ENCODE peak calls at places on chromosomes 13 and 19, in five cellular contexts. V is tibial nerve, F is A549, E is HFFc6, R is left ventricle myocardium inferior. U is an unnamed sample.

GRCh38 chr13:54637377-54637776 is 1608.8 kb downstream of the OLFM4 start:
- DNase-seq in F (no peak), V (no peak), E (no peak), R (no peak), U (peak)

GRCh38 chr19:23440207-23440606 is 44.9 kb upstream of the ZNF91 start:
- DNase-seq in R (no peak), F (peak), V (no peak), E (no peak), U (no peak)

GRCh38 chr19:7787141-7787540 is 24.1 kb downstream of the CLEC4M start:
- DNase-seq in V (no peak), R (peak), F (no peak), E (no peak), U (no peak)

GRCh38 chr13:30601836-30602235 is 15.9 kb upstream of the USPL1 start:
- DNase-seq in V (no peak), F (no peak), R (no peak), E (no peak), U (no peak)

GRCh38 chr19:1746401-1747284 is 6.7 kb upstream of the ONECUT3 start:
- DNase-seq in R (no peak), V (no peak), F (peak), E (peak), U (peak)

GRCh38 chr13:78638216-78638615 is 20.7 kb downstream of the OBI1 start:
- DNase-seq in V (no peak), F (no peak), R (no peak), E (no peak), U (no peak)

GRCh38 chr19:50565984-50566903 is 2.0 kb downstream of the LRRC4B start:
- DNase-seq in F (no peak), R (no peak), E (no peak), V (no peak), U (no peak)

GRCh38 chr19:33804021-33804799 is 7.5 kb downstream of the KCTD15 start:
- DNase-seq in E (peak), R (peak), V (peak), F (peak), U (peak)

GRCh38 chr19:46069841-46070341 is 29.1 kb upstream of the IGFL4 start:
- DNase-seq in E (peak), R (no peak), V (no peak), F (no peak), U (peak)

GRCh38 chr13:34853161-34853560 is 88.9 kb upstream of the NBEA start:
- DNase-seq in V (no peak), F (no peak), E (no peak), R (no peak), U (no peak)

GRCh38 chr13:36154567-36155231 is 23.5 kb upstream of the DCLK1 start:
- DNase-seq in E (no peak), V (no peak), F (no peak), R (peak), U (peak)

GRCh38 chr19:35460608-35461007 is 12.6 kb downstream of the FFAR2 start:
- DNase-seq in V (no peak), R (no peak), E (no peak), F (no peak), U (no peak)

GRCh38 chr19:43464089-43464775 is 1.2 kb downstream of the LYPD3 start:
- DNase-seq in E (no peak), V (peak), R (peak), F (no peak), U (no peak)

GRCh38 chr19:47284324-47284899 is 9.7 kb downstream of the INAFM1 start:
- DNase-seq in V (no peak), R (no peak), E (peak), F (peak), U (peak)

GRCh38 chr13:92463134-92463533 is 763.5 kb upstream of the GPC6 start:
- DNase-seq in V (no peak), R (no peak), E (no peak), F (no peak), U (no peak)

GRCh38 chr19:32599736-32600157 is 18.8 kb downstream of the PDCD5 start:
- DNase-seq in R (no peak), V (no peak), F (peak), E (peak), U (peak)

GRCh38 chr19:13803038-13803437 is 7.8 kb downstream of the ZSWIM4 start:
- DNase-seq in F (no peak), V (no peak), E (no peak), R (no peak), U (peak)

GRCh38 chr19:45908956-45909355 is 5.6 kb downstream of the NANOS2 start:
- DNase-seq in F (no peak), E (peak), R (no peak), V (no peak), U (no peak)

GRCh38 chr13:112891477-112892401 is 77.3 kb upstream of the MCF2L start:
- DNase-seq in R (no peak), F (no peak), V (no peak), E (no peak), U (no peak)

GRCh38 chr19:30670011-30670329 is 297.8 kb downstream of the ZNF536 start:
- DNase-seq in E (no peak), R (no peak), V (no peak), F (no peak), U (no peak)

GRCh38 chr13:34021619-34022018 is 203.7 kb downstream of the RFC3 start:
- DNase-seq in E (no peak), V (no peak), F (no peak), R (no peak), U (no peak)

GRCh38 chr13:44322928-44323327 is 50.7 kb upstream of the SERP2 start:
- DNase-seq in V (no peak), R (no peak), E (no peak), F (no peak), U (peak)

GRCh38 chr19:39400997-39401548 is 5.6 kb upstream of the ZFP36 start:
- DNase-seq in E (no peak), R (no peak), V (no peak), F (peak), U (no peak)

GRCh38 chr13:92716749-92717148 is 509.9 kb upstream of the GPC6 start:
- DNase-seq in V (no peak), R (no peak), F (no peak), E (peak), U (peak)

GRCh38 chr13:99658266-99658991 is 157.2 kb downstream of the TM9SF2 start:
- DNase-seq in F (peak), R (peak), V (peak), E (peak), U (peak)

GRCh38 chr13:49679244-49679643 is 12.0 kb downstream of the EBPL start:
- DNase-seq in F (no peak), R (no peak), V (no peak), E (no peak), U (peak)

GRCh38 chr13:105506463-105506862 is 1029.0 kb downstream of the EFNB2 start:
- DNase-seq in E (no peak), F (no peak), R (no peak), V (no peak), U (no peak)

GRCh38 chr13:112995395-112996091 is 26.5 kb downstream of the MCF2L start:
- DNase-seq in F (no peak), V (no peak), E (no peak), R (no peak), U (no peak)

GRCh38 chr19:54448774-54449700 is at the start of gene LENG8:
- DNase-seq in F (peak), E (peak), V (peak), R (peak), U (peak)

GRCh38 chr13:27261376-27261775 is 9.3 kb upstream of the RASL11A start:
- DNase-seq in R (no peak), F (no peak), E (peak), V (no peak), U (no peak)

GRCh38 chr13:26707122-26708006 is 53.2 kb downstream of the GPR12 start:
- DNase-seq in R (no peak), V (no peak), E (peak), F (peak), U (peak)

DNA sequence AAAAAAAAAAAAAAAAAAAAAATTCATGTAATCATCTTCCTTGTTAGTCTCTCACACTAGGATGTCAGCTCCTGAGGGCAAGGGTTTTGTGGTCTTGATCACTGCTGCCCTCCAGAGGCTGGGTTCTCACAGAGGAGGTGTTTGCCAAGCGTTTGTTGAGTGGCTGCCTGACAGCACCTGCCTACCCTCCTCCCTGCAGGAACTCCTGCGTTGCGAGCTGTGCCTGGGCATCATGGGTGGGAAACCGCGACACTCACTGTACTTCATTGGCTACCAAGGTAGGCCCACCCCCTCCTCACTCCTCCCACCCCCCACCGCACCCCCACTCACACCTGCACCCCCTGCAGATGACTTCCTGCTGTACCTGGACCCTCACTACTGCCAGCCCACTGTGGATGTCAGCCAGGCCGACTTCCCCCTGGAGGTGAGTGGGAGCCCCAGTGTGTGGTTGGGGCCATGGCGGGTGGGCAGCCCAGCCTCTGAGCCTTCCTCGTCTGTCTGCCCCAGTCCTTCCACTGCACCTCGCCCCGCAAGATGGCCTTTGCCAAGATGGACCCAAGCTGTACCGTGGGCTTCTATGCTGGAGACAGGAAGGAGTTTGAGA is 8.1 kb downstream of the ATG4D start:
- DNase-seq in E (peak), R (no peak), F (no peak), V (no peak), U (peak)
- TF ChIP-seq CTCF in E (peak), R (no peak), F (no peak), V (no peak), U (peak)

GRCh38 chr19:15759962-15760565 is 22.3 kb downstream of the OR10H3 start:
- DNase-seq in R (no peak), V (no peak), F (no peak), E (no peak), U (no peak)
- TF ChIP-seq CTCF in R (peak), V (no peak), F (peak), E (no peak), U (no peak)

DNA sequence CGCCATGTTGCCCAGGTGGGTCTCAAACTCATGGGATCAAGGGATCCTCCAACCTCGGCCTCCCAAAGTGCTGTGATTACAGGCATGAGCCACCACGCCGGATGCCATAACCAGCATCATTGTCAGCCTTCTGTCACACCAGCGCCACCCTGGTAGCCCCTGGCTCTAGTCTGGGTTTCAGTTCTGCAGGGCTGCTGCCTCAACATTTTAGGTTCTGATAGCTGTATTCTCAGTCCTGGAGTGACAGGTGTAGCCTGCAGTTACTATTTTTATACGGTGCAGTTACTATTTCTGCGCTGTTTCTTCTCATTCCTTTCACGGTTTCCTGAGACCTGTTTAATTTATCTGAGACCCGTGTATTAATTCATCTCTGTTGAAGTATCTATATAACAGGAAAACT is 57.1 kb downstream of the TRPM4 start:
- DNase-seq in F (no peak), R (no peak), E (no peak), V (no peak), U (no peak)
- TF ChIP-seq CTCF in F (no peak), R (no peak), E (no peak), V (no peak), U (no peak)

DNA sequence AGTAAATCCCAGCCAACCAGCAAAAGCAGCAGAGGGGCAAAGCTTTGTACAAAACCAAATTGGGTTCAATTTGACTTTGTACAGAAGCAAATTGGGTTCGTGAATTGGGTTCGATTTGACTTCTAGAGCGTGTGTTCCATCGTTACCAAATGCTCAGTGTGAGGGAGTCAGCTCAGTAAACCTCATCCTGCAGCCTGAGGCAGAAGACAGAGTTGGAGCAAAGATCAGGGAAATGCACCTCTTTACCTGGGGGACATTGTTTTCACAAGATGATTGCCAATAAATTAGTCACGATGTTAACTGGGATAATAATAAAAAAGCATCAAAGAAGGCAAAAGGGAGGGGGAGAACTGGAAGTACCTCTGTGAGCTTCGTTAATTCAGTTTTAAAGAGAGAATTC is 1.5 kb downstream of the RAB20 start:
- DNase-seq in R (no peak), V (no peak), E (no peak), F (no peak), U (peak)
- TF ChIP-seq CTCF in R (no peak), V (no peak), E (no peak), F (no peak), U (no peak)

GRCh38 chr19:5826531-5827341 is 12.8 kb downstream of the FUT6 start:
- DNase-seq in V (no peak), F (peak), E (no peak), R (peak), U (peak)
- TF ChIP-seq CTCF in V (no peak), F (no peak), E (no peak), R (peak), U (peak)

GRCh38 chr13:42930136-42930535 is 61.9 kb downstream of the EPSTI1 start:
- DNase-seq in E (no peak), R (no peak), V (no peak), F (no peak), U (no peak)
- TF ChIP-seq CTCF in E (no peak), R (no peak), V (no peak), F (no peak), U (no peak)

DNA sequence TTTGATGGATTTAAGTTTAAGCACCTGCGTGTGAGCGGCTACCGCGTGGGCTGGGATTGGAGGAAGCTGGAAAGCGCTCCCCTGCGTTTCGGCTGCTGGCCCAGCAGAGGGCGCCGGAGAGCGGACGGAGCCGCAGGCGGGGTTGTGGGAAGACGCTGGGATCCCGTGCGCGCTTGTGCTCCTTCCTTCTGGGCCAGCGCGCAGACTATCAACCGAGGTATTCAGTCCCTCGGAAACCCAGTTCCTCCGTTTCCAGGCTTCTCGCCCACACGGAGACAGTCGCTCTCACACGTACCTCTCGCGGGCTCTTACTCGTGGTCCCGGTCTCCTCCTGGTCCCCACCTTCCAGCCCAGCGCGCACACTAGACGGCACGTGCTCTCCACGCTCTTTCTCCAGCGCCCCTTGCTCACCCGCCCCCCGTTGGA is 28.8 kb downstream of the EPN1 start:
- DNase-seq in V (no peak), E (no peak), F (no peak), R (no peak), U (peak)
- TF ChIP-seq CTCF in V (peak), E (peak), F (no peak), R (peak), U (peak)

GRCh38 chr19:42324655-42325307 is 654 bp upstream of the MEGF8 start:
- DNase-seq in F (no peak), R (no peak), V (no peak), E (no peak), U (no peak)
- TF ChIP-seq CTCF in F (peak), R (no peak), V (no peak), E (no peak), U (no peak)

GRCh38 chr19:38384209-38385027 is 3.4 kb downstream of the GGN start:
- DNase-seq in V (no peak), F (peak), E (no peak), R (no peak), U (peak)
- TF ChIP-seq CTCF in V (no peak), F (peak), E (peak), R (no peak), U (peak)

U was measured in epithelial cell of esophagus.